ENCODE peak calls at places on chromosome 1, in six cellular contexts. Z is stomach, S is HepG2, C is transverse colon, A is HCT116, I is HL-60. N is an unnamed sample.

GRCh38 chr1:18302788-18303413 is 177.8 kb upstream of the KLHDC7A start:
- DNase-seq in A (peak; percentile 8), I (no peak), C (no peak), S (no peak), Z (no peak), N (no peak)

GRCh38 chr1:244969355-244970235 is 105.3 kb upstream of the HNRNPU start:
- DNase-seq in Z (peak; percentile 72), A (peak; percentile 40), C (peak; percentile 77), I (peak; percentile 67), S (peak; percentile 77), N (peak; percentile 35)

GRCh38 chr1:242454262-242455051 is 70.0 kb downstream of the PLD5 start:
- DNase-seq in A (peak; percentile 3), Z (no peak), I (no peak), S (peak; percentile 20), C (no peak), N (peak; percentile 35)

GRCh38 chr1:186577201-186577600 is 103.0 kb downstream of the PTGS2 start:
- DNase-seq in S (no peak), Z (no peak), I (no peak), C (no peak), A (no peak), N (no peak)

GRCh38 chr1:12078938-12079861 is 16.1 kb downstream of the TNFRSF8 start:
- DNase-seq in I (no peak), Z (no peak), A (peak; percentile 27), C (no peak), S (peak; percentile 47), N (no peak)

GRCh38 chr1:172823534-172823933 is 164.6 kb downstream of the FASLG start:
- DNase-seq in C (no peak), I (no peak), A (no peak), S (no peak), Z (no peak), N (no peak)

GRCh38 chr1:41878495-41878894 is 40.2 kb downstream of the HIVEP3 start:
- DNase-seq in C (no peak), S (no peak), Z (no peak), A (no peak), I (no peak), N (no peak)

GRCh38 chr1:19504796-19505693 is 19.7 kb upstream of the CAPZB start:
- DNase-seq in C (no peak), Z (no peak), S (no peak), I (no peak), A (no peak), N (no peak)

GRCh38 chr1:34055828-34056227 is 109.2 kb downstream of the CSMD2 start:
- DNase-seq in C (no peak), A (no peak), S (no peak), Z (no peak), I (no peak), N (no peak)

GRCh38 chr1:230749150-230749549 is 2.0 kb downstream of the CAPN9 start:
- DNase-seq in I (no peak), S (no peak), C (no peak), Z (no peak), A (no peak), N (no peak)

GRCh38 chr1:42952353-42953001 is 6.2 kb downstream of the SLC2A1 start:
- DNase-seq in A (no peak), C (peak; percentile 46), Z (no peak), S (no peak), I (no peak), N (no peak)

GRCh38 chr1:86868477-86868876 is 45.4 kb downstream of the SELENOF start:
- DNase-seq in C (no peak), Z (no peak), I (no peak), A (no peak), S (no peak), N (no peak)

GRCh38 chr1:232553809-232554208 is 76.1 kb downstream of the SIPA1L2 start:
- DNase-seq in S (no peak), Z (no peak), A (no peak), I (no peak), C (no peak), N (no peak)

GRCh38 chr1:23977854-23978191 is 2.3 kb downstream of the SRSF10 start:
- DNase-seq in A (no peak), I (peak; percentile 20), S (no peak), C (no peak), Z (no peak), N (no peak)

GRCh38 chr1:201016943-201017827 is 6.3 kb downstream of the KIF21B start:
- DNase-seq in A (no peak), I (no peak), S (no peak), Z (no peak), C (no peak), N (no peak)

GRCh38 chr1:62336638-62337534 is 17.7 kb upstream of the KANK4 start:
- DNase-seq in S (no peak), A (no peak), I (no peak), C (no peak), Z (no peak), N (no peak)

GRCh38 chr1:91729621-91730348 is 156.2 kb downstream of the TGFBR3 start:
- DNase-seq in A (no peak), Z (no peak), C (no peak), I (no peak), S (no peak), N (no peak)

GRCh38 chr1:88698140-88698539 is 14.1 kb downstream of the PKN2 start:
- DNase-seq in A (no peak), S (no peak), Z (no peak), C (no peak), I (no peak), N (no peak)

GRCh38 chr1:43206721-43207228 is 34.6 kb downstream of the CFAP57 start:
- DNase-seq in Z (no peak), S (peak; percentile 91), A (peak; percentile 68), I (no peak), C (no peak), N (peak; percentile 98)

GRCh38 chr1:227907439-227908015 is 40.2 kb downstream of the WNT9A start:
- DNase-seq in I (no peak), Z (no peak), S (no peak), A (no peak), C (no peak), N (no peak)

GRCh38 chr1:27275686-27276085 is 41.3 kb downstream of the WDTC1 start:
- DNase-seq in Z (no peak), I (peak; percentile 49), C (no peak), S (no peak), A (no peak), N (no peak)

GRCh38 chr1:192807221-192807967 is 1.4 kb upstream of the RGS2 start:
- DNase-seq in A (no peak), Z (no peak), C (no peak), S (no peak), I (no peak), N (no peak)

GRCh38 chr1:225450491-225451191 is 22.8 kb upstream of the LBR start:
- DNase-seq in C (peak; percentile 16), I (no peak), Z (no peak), A (no peak), S (peak; percentile 78), N (no peak)

GRCh38 chr1:7495894-7496293 is 275.2 kb upstream of the VAMP3 start:
- DNase-seq in Z (no peak), A (no peak), C (no peak), I (no peak), S (no peak), N (no peak)

GRCh38 chr1:197915217-197915616 is 2.0 kb upstream of the LHX9 start:
- DNase-seq in C (no peak), I (no peak), Z (no peak), A (no peak), S (no peak), N (no peak)

GRCh38 chr1:204251926-204252689 is 38.3 kb upstream of the GOLT1A start:
- DNase-seq in I (no peak), Z (no peak), S (no peak), A (no peak), C (no peak), N (no peak)

GRCh38 chr1:78370779-78371482 is 119.8 kb upstream of the PTGFR start:
- DNase-seq in I (no peak), A (no peak), C (no peak), Z (no peak), S (no peak), N (no peak)

GRCh38 chr1:16608838-16609560 is 4.4 kb downstream of the NBPF1 start:
- DNase-seq in C (no peak), S (no peak), A (no peak), Z (no peak), I (no peak), N (no peak)

GRCh38 chr1:147287133-147287865 is 44.8 kb downstream of the CHD1L start:
- DNase-seq in I (no peak), S (no peak), Z (no peak), C (no peak), A (no peak), N (no peak)

GRCh38 chr1:91398291-91398690 is 6.3 kb downstream of the HFM1 start:
- DNase-seq in A (no peak), S (no peak), Z (no peak), C (no peak), I (no peak), N (peak; percentile 64)

GRCh38 chr1:175890958-175891357 is 147.6 kb upstream of the TNR start:
- DNase-seq in I (no peak), Z (no peak), C (no peak), A (no peak), S (no peak), N (no peak)

GRCh38 chr1:191086910-191087309 is 609.2 kb upstream of the BRINP3 start:
- DNase-seq in Z (no peak), I (no peak), S (no peak), A (no peak), C (no peak), N (no peak)
- TF ChIP-seq POLR2AphosphoS5 in Z (no peak), I (no peak), S (no peak), A (no peak), C (no peak), N (no peak)

GRCh38 chr1:248757784-248758195 is 2.2 kb upstream of the LYPD8 start:
- DNase-seq in Z (no peak), C (peak; percentile 47), A (no peak), S (peak; percentile 89), I (no peak), N (no peak)
- TF ChIP-seq POLR2AphosphoS5 in Z (no peak), C (no peak), A (no peak), S (peak; percentile 43), I (peak; percentile 5), N (no peak)

DNA sequence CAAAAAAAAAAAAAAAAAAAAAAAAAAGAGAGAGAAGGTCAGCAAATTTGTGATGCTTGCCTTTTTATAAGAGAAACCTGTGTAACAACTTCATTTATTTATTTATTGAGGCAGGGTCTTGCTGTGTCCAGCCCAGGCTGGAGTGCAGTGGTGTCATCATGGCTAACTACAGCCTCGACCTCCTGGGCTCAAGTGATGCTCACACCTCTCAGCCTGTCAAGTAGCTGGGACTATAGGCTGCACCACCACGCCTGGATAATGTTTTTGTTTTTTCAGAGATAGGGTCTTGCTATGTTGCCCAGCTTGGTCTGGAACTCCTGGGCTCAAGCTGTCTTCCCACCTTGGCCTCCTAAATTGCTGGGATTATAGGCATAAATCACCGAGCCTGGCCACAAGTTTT is 42.4 kb downstream of the DHCR24 start:
- DNase-seq in A (no peak), I (no peak), S (no peak), C (no peak), Z (no peak), N (no peak)
- TF ChIP-seq POLR2AphosphoS5 in A (no peak), I (no peak), S (no peak), C (no peak), Z (no peak), N (no peak)

DNA sequence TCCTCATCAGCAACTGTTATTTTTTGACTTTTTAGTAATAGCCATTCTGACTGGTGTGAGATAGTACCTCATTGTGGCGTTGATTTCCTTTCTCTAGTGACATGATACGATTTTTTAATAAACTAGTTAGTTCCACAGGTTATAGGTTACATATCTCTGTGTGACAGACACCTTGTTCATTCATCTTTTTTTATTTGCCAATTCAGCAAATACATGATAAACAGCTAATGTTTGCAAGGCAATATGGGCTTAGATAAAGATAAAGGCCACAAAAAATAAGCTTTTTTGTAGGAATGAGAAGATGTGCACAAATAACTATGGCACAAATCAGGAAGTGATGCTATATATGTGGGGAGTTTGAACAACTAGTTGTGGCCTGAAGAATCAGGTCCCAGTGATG is 366.8 kb downstream of the HLX start:
- DNase-seq in Z (no peak), I (no peak), S (no peak), A (no peak), C (no peak), N (no peak)
- TF ChIP-seq POLR2AphosphoS5 in Z (no peak), I (no peak), S (no peak), A (no peak), C (no peak), N (no peak)